ENCODE peak calls at places on chromosomes 16 and 17, in eight cellular contexts. One of them, this sample, is unnamed.

GRCh38 chr17:55157165-55157564 is 107.6 kb upstream of the HLF start:
- DNase-seq in non-pigmented ciliary epithelial cell: no peak
- DNase-seq in activated CD8-positive, alpha-beta T cell treated with anti-CD3 and anti-CD28 coated beads, Interleukin-2, amount 10 ng/mL, durations not matched to agents 7 days and 5 days: no peak
- DNase-seq in substantia nigra: no peak
- DNase-seq in T-helper 9 cell: no peak
- DNase-seq in skeletal muscle cell: no peak
- DNase-seq in GM04504: no peak
- DNase-seq in NCI-H774: peak; percentile 26
- DNase-seq in this sample: no peak

GRCh38 chr17:31004160-31004559 is 33.3 kb downstream of the RNF135 start:
- DNase-seq in non-pigmented ciliary epithelial cell: no peak
- DNase-seq in activated CD8-positive, alpha-beta T cell treated with anti-CD3 and anti-CD28 coated beads, Interleukin-2, amount 10 ng/mL, durations not matched to agents 7 days and 5 days: no peak
- DNase-seq in T-helper 9 cell: no peak
- DNase-seq in NCI-H774: no peak
- DNase-seq in skeletal muscle cell: no peak
- DNase-seq in GM04504: no peak
- DNase-seq in substantia nigra: no peak
- DNase-seq in this sample: no peak

GRCh38 chr17:44956076-44956475 is 8.5 kb upstream of the KIF18B start:
- DNase-seq in skeletal muscle cell: peak; percentile 43
- DNase-seq in GM04504: no peak
- DNase-seq in NCI-H774: no peak
- DNase-seq in T-helper 9 cell: no peak
- DNase-seq in substantia nigra: no peak
- DNase-seq in non-pigmented ciliary epithelial cell: no peak
- DNase-seq in activated CD8-positive, alpha-beta T cell treated with anti-CD3 and anti-CD28 coated beads, Interleukin-2, amount 10 ng/mL, durations not matched to agents 7 days and 5 days: no peak
- DNase-seq in this sample: no peak

GRCh38 chr17:81898029-81898866 is 3.8 kb upstream of the NPB start:
- DNase-seq in NCI-H774: no peak
- DNase-seq in non-pigmented ciliary epithelial cell: peak; percentile 82
- DNase-seq in activated CD8-positive, alpha-beta T cell treated with anti-CD3 and anti-CD28 coated beads, Interleukin-2, amount 10 ng/mL, durations not matched to agents 7 days and 5 days: no peak
- DNase-seq in T-helper 9 cell: no peak
- DNase-seq in skeletal muscle cell: peak; percentile 63
- DNase-seq in GM04504: peak; percentile 90
- DNase-seq in substantia nigra: no peak
- DNase-seq in this sample: no peak

GRCh38 chr17:18261146-18261515 is 669 bp downstream of the MIEF2 start:
- DNase-seq in substantia nigra: no peak
- DNase-seq in GM04504: peak; percentile 21
- DNase-seq in skeletal muscle cell: no peak
- DNase-seq in activated CD8-positive, alpha-beta T cell treated with anti-CD3 and anti-CD28 coated beads, Interleukin-2, amount 10 ng/mL, durations not matched to agents 7 days and 5 days: peak; percentile 51
- DNase-seq in non-pigmented ciliary epithelial cell: no peak
- DNase-seq in NCI-H774: no peak
- DNase-seq in T-helper 9 cell: no peak
- DNase-seq in this sample: no peak

GRCh38 chr16:83967091-83967490 is 953 bp upstream of the NECAB2 start:
- DNase-seq in substantia nigra: no peak
- DNase-seq in NCI-H774: no peak
- DNase-seq in T-helper 9 cell: no peak
- DNase-seq in activated CD8-positive, alpha-beta T cell treated with anti-CD3 and anti-CD28 coated beads, Interleukin-2, amount 10 ng/mL, durations not matched to agents 7 days and 5 days: no peak
- DNase-seq in non-pigmented ciliary epithelial cell: no peak
- DNase-seq in GM04504: no peak
- DNase-seq in skeletal muscle cell: no peak
- DNase-seq in this sample: no peak

GRCh38 chr17:80117491-80118401 is 16.4 kb downstream of the GAA start:
- DNase-seq in activated CD8-positive, alpha-beta T cell treated with anti-CD3 and anti-CD28 coated beads, Interleukin-2, amount 10 ng/mL, durations not matched to agents 7 days and 5 days: no peak
- DNase-seq in GM04504: no peak
- DNase-seq in T-helper 9 cell: no peak
- DNase-seq in NCI-H774: no peak
- DNase-seq in non-pigmented ciliary epithelial cell: no peak
- DNase-seq in skeletal muscle cell: no peak
- DNase-seq in substantia nigra: no peak
- DNase-seq in this sample: no peak

GRCh38 chr17:73645050-73645871 is 1.0 kb upstream of the SDK2 start:
- DNase-seq in substantia nigra: peak; percentile 18
- DNase-seq in non-pigmented ciliary epithelial cell: no peak
- DNase-seq in activated CD8-positive, alpha-beta T cell treated with anti-CD3 and anti-CD28 coated beads, Interleukin-2, amount 10 ng/mL, durations not matched to agents 7 days and 5 days: peak; percentile 65
- DNase-seq in NCI-H774: peak; percentile 83
- DNase-seq in T-helper 9 cell: no peak
- DNase-seq in GM04504: no peak
- DNase-seq in skeletal muscle cell: peak; percentile 3
- DNase-seq in this sample: peak; percentile 80

GRCh38 chr16:25257504-25257955 is at the start of gene ZKSCAN2:
- DNase-seq in NCI-H774: peak; percentile 90
- DNase-seq in substantia nigra: peak; percentile 70
- DNase-seq in GM04504: peak; percentile 78
- DNase-seq in T-helper 9 cell: peak; percentile 66
- DNase-seq in non-pigmented ciliary epithelial cell: peak; percentile 38
- DNase-seq in activated CD8-positive, alpha-beta T cell treated with anti-CD3 and anti-CD28 coated beads, Interleukin-2, amount 10 ng/mL, durations not matched to agents 7 days and 5 days: peak; percentile 88
- DNase-seq in skeletal muscle cell: peak; percentile 69
- DNase-seq in this sample: peak; percentile 80

This sample was measured in NCI-H1092.